ENCODE peak calls at places on chromosomes 6 and 20, in eight cellular contexts. S, O, T, N, Y, H, B and U are unnamed samples.

GRCh38 chr20:10792291-10792690 is 118.5 kb upstream of the JAG1 start:
- DNase-seq in N (no peak), Y (peak), S (no peak), O (no peak), B (no peak), T (no peak), H (no peak), U (peak)

GRCh38 chr6:166781331-166781730 is 154.3 kb upstream of the RPS6KA2 start:
- DNase-seq in S (no peak), H (no peak), N (no peak), O (no peak), T (no peak), B (no peak), Y (no peak), U (no peak)

GRCh38 chr6:121222656-121223055 is 111.6 kb downstream of the TBC1D32 start:
- DNase-seq in Y (peak), T (no peak), H (no peak), S (peak), N (peak), B (no peak), O (no peak), U (peak)

GRCh38 chr6:169241688-169242350 is 11.8 kb downstream of the THBS2 start:
- DNase-seq in S (no peak), B (no peak), N (no peak), T (no peak), Y (no peak), H (no peak), O (no peak), U (no peak)

GRCh38 chr20:2295886-2296544 is at the start of gene TGM3:
- DNase-seq in O (no peak), N (no peak), H (no peak), Y (no peak), T (no peak), S (no peak), B (no peak), U (no peak)

GRCh38 chr20:23350855-23351838 is 556 bp downstream of the NXT1 start:
- DNase-seq in B (peak), H (peak), S (peak), O (no peak), Y (peak), N (peak), T (no peak), U (peak)

GRCh38 chr6:170224694-170225660 is 65.9 kb downstream of the DLL1 start:
- DNase-seq in O (no peak), S (no peak), Y (no peak), T (peak), B (peak), N (peak), H (no peak), U (no peak)

GRCh38 chr20:64110411-64111068 is 3.2 kb upstream of the NPBWR2 start:
- DNase-seq in S (no peak), B (no peak), H (no peak), T (peak), N (no peak), O (no peak), Y (no peak), U (no peak)

GRCh38 chr20:8796088-8796665 is 272.7 kb upstream of the PLCB4 start:
- DNase-seq in O (no peak), Y (no peak), N (peak), H (no peak), T (no peak), B (no peak), S (peak), U (peak)

GRCh38 chr20:5207138-5207537 is 80.3 kb downstream of the CDS2 start:
- DNase-seq in N (no peak), Y (no peak), S (no peak), B (no peak), O (no peak), H (no peak), T (no peak), U (no peak)

GRCh38 chr20:13105864-13106457 is 97.2 kb downstream of the SPTLC3 start:
- DNase-seq in N (peak), H (peak), B (no peak), S (peak), Y (peak), O (no peak), T (no peak), U (peak)

GRCh38 chr6:168774381-168774780 is 333.4 kb downstream of the SMOC2 start:
- DNase-seq in S (no peak), T (no peak), N (no peak), Y (peak), O (no peak), B (no peak), H (no peak), U (no peak)

GRCh38 chr20:34755367-34755766 is 51.2 kb downstream of the TP53INP2 start:
- DNase-seq in T (no peak), S (no peak), B (no peak), O (no peak), H (peak), Y (no peak), N (no peak), U (no peak)

DNA sequence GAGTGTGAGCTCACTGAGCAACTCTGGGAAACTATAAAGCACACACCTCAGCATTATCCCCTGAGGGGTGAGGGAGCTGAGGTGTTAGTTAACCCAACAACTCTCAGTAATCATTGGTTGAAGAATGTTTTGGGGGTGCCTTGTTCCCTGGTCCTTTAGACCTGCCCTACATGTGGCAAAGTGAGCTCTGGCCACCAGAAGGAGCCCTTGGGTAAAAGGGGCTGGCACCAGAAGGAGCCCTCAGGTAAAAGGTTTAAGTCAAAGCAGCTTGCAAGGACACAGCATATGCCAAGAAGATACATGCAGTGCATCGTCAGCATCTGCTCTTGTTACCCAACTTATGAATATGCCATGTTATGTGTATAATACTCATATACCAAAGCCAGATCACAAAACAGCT is 1081.7 kb downstream of the KIF16B start:
- DNase-seq in N (no peak), T (no peak), H (peak), O (no peak), S (no peak), Y (no peak), B (peak), U (no peak)
- TF ChIP-seq CTCF in N (peak), T (no peak), H (peak), O (peak), S (peak), Y (peak), B (peak), U (no peak)

GRCh38 chr6:1525364-1526038 is 84.2 kb upstream of the FOXC1 start:
- DNase-seq in T (no peak), B (no peak), S (peak), N (peak), Y (no peak), O (no peak), H (no peak), U (no peak)

GRCh38 chr6:1526689-1527088 is 83.0 kb upstream of the FOXC1 start:
- DNase-seq in B (no peak), N (no peak), O (no peak), T (no peak), S (peak), Y (no peak), H (no peak), U (no peak)

GRCh38 chr6:1522779-1523178 is 86.9 kb upstream of the FOXC1 start:
- DNase-seq in Y (no peak), H (no peak), N (no peak), B (no peak), O (no peak), T (no peak), S (no peak), U (no peak)

GRCh38 chr6:1527098-1527497 is 82.6 kb upstream of the FOXC1 start:
- DNase-seq in T (no peak), N (peak), Y (peak), H (peak), B (no peak), O (peak), S (peak), U (peak)

GRCh38 chr6:1524040-1524480 is 85.7 kb upstream of the FOXC1 start:
- DNase-seq in H (peak), Y (peak), N (peak), T (peak), S (peak), B (no peak), O (no peak), U (peak)
- H3K4me3 ChIP-seq in H (no peak), Y (no peak), N (no peak), T (peak), S (no peak), B (no peak), O (no peak), U (no peak)

GRCh38 chr20:43748274-43748673 is 21.5 kb upstream of the GTSF1L start:
- DNase-seq in Y (no peak), N (peak), B (no peak), O (no peak), S (peak), H (no peak), T (no peak), U (peak)

GRCh38 chr20:43744121-43744520 is 17.3 kb upstream of the GTSF1L start:
- DNase-seq in B (no peak), N (peak), Y (no peak), O (no peak), H (no peak), T (no peak), S (no peak), U (no peak)

GRCh38 chr20:43744966-43745733 is 18.3 kb upstream of the GTSF1L start:
- DNase-seq in H (no peak), O (no peak), N (no peak), T (no peak), Y (no peak), B (peak), S (no peak), U (no peak)

GRCh38 chr20:43749734-43750294 is 23.0 kb upstream of the GTSF1L start:
- DNase-seq in O (no peak), Y (peak), N (peak), S (peak), T (peak), H (peak), B (peak), U (peak)

GRCh38 chr20:43746344-43747137 is 19.7 kb upstream of the GTSF1L start:
- DNase-seq in O (no peak), Y (no peak), N (no peak), B (no peak), H (no peak), S (no peak), T (no peak), U (no peak)
- TF ChIP-seq CTCF in O (no peak), Y (no peak), N (no peak), B (no peak), H (no peak), S (no peak), T (no peak), U (no peak)

GRCh38 chr6:163943647-163944395 is 529.3 kb downstream of the QKI start:
- DNase-seq in B (no peak), T (no peak), N (peak), H (no peak), O (no peak), S (peak), Y (peak), U (no peak)
- H3K4me3 ChIP-seq in B (no peak), T (no peak), N (no peak), H (no peak), O (no peak), S (peak), Y (peak), U (no peak)